ENCODE peak calls at places on chromosomes 1 and 21, in ten cellular contexts. Q is stomach, V is ovary, Z is uterus, N is A549, I is heart left ventricle, T is transverse colon, G is suprapubic skin, O is spleen, Y is IMR-90. F is an unnamed sample.

GRCh38 chr1:209038735-209039134 is 544.8 kb upstream of the CAMK1G start:
- DNase-seq in Q (no peak), V (no peak), Z (no peak), N (no peak), I (no peak), T (no peak), G (no peak), O (no peak), Y (no peak), F (no peak)

GRCh38 chr1:84286071-84286470 is 15.4 kb upstream of the SAMD13 start:
- DNase-seq in Q (no peak), V (no peak), Z (no peak), N (no peak), I (no peak), T (no peak), G (no peak), O (no peak), Y (peak), F (no peak)

GRCh38 chr21:15370576-15370975 is 305.8 kb upstream of the NRIP1 start:
- DNase-seq in Q (no peak), V (no peak), Z (no peak), N (no peak), I (no peak), T (no peak), G (no peak), O (no peak), Y (no peak), F (no peak)

GRCh38 chr1:145884675-145885074 is 991 bp downstream of the ANKRD35 start:
- DNase-seq in Q (no peak), V (no peak), Z (no peak), N (no peak), I (no peak), T (no peak), G (peak), O (no peak), Y (peak), F (no peak)

GRCh38 chr1:185045793-185046441 is 559 bp downstream of the RNF2 start:
- DNase-seq in Q (peak), V (peak), Z (peak), N (peak), I (peak), T (peak), G (no peak), O (no peak), Y (peak), F (peak)

GRCh38 chr1:162458206-162458605 is 39.4 kb upstream of the UHMK1 start:
- DNase-seq in Q (no peak), V (no peak), Z (no peak), N (no peak), I (no peak), T (no peak), G (no peak), O (no peak), Y (no peak), F (no peak)

GRCh38 chr1:223364685-223365382 is 858 bp upstream of the SUSD4 start:
- DNase-seq in Q (no peak), V (peak), Z (no peak), N (no peak), I (peak), T (no peak), G (no peak), O (no peak), Y (no peak), F (no peak)

GRCh38 chr21:35219291-35219690 is 170.2 kb upstream of the RUNX1 start:
- DNase-seq in Q (no peak), V (no peak), Z (no peak), N (no peak), I (no peak), T (no peak), G (no peak), O (no peak), Y (no peak), F (no peak)

GRCh38 chr1:58773406-58773840 is 10.4 kb downstream of the JUN start:
- DNase-seq in Q (peak), V (peak), Z (peak), N (no peak), I (peak), T (peak), G (no peak), O (peak), Y (peak), F (peak)

GRCh38 chr21:41958886-41959563 is 5.2 kb upstream of the C2CD2 start:
- DNase-seq in Q (no peak), V (no peak), Z (no peak), N (no peak), I (no peak), T (no peak), G (no peak), O (no peak), Y (no peak), F (no peak)

GRCh38 chr21:26587621-26588260 is 14.7 kb upstream of the CYYR1 start:
- DNase-seq in Q (no peak), V (no peak), Z (no peak), N (peak), I (no peak), T (no peak), G (no peak), O (no peak), Y (peak), F (no peak)
- H3K4me3 ChIP-seq in Q (no peak), V (peak), Z (no peak), N (no peak), I (peak), T (no peak), G (no peak), O (no peak), Y (no peak), F (no peak)

DNA sequence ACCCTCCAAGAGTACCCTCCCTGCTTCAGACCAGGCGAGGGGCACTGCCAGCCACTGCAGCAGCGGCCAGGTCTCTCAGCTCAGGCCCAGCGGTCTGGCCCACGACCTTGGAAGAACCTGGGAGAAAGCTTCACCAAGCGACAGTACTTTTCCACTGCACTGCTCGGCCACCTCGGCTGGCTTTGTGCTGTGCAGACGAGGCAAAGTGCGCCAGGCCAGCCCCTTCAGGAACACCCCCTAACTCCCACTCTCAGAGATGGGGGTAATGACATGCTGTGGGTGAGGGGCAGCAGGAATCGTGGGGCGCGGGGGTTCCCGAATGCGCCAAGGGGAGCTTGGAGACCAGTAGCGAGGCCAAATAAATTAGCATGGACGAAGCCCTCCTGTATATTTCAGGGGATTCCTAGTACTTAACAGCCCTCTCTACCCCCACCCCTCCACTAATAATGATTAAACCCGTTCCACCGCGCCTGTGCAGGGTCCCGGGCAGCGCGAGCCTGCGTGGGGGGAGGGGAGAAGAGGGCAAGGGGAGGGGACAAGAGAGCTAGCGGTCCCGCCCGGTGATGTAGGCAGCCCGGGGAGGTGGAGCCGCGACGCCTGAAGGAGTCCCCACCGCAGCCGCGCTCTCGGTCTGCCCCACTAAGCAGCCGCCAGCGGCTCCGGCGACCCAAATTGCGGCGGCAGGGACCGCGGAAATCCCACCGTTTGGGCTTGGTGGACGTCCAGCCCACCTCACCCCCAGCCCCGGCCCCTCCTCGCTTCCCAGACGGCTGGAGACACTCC is at the start of gene FAM43B:
- DNase-seq in Q (no peak), V (no peak), Z (peak), N (peak), I (peak), T (peak), G (peak), O (no peak), Y (no peak), F (peak)
- TF ChIP-seq POLR2A in Q (no peak), V (no peak), Z (no peak), N (peak), I (no peak), T (no peak), G (no peak), O (no peak), Y (no peak), F (no peak)

GRCh38 chr1:43047135-43047534 is 88.5 kb upstream of the SLC2A1 start:
- DNase-seq in Q (no peak), V (no peak), Z (no peak), N (no peak), I (no peak), T (no peak), G (no peak), O (no peak), Y (no peak), F (no peak)
- H3K27ac ChIP-seq in Q (no peak), V (no peak), Z (no peak), N (no peak), I (no peak), T (no peak), G (no peak), O (no peak), Y (no peak), F (no peak)

GRCh38 chr1:101379939-101380338 is 143.1 kb downstream of the S1PR1 start:
- DNase-seq in Q (no peak), V (no peak), Z (no peak), N (no peak), I (no peak), T (no peak), G (no peak), O (no peak), Y (no peak), F (no peak)

GRCh38 chr1:101379037-101379436 is 142.2 kb downstream of the S1PR1 start:
- DNase-seq in Q (no peak), V (no peak), Z (no peak), N (no peak), I (no peak), T (no peak), G (no peak), O (no peak), Y (no peak), F (no peak)

GRCh38 chr1:101376121-101377095 is 139.6 kb downstream of the S1PR1 start:
- DNase-seq in Q (no peak), V (no peak), Z (no peak), N (no peak), I (no peak), T (no peak), G (no peak), O (no peak), Y (no peak), F (no peak)

GRCh38 chr1:101377436-101377835 is 140.6 kb downstream of the S1PR1 start:
- DNase-seq in Q (no peak), V (no peak), Z (no peak), N (no peak), I (no peak), T (no peak), G (no peak), O (no peak), Y (no peak), F (no peak)

DNA sequence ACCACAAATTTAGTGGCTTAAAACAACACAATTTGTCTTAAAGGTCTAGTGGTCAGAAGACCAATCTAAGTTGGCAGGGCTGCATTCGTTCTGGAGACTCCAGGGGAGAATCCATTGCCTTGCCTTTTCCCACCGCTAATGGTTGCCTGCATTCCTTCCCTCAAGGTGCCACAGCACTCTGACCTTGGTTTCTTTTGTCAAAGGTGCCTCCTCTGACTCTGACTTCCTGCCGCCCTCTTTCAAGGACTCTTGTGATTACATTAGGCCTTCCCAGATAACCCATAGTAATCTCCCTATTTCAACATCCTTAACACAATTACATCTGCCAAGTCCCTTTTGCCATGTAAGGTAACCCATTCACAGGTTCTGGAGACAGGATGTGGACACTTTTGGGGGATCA is 145.3 kb downstream of the S1PR1 start:
- DNase-seq in Q (no peak), V (no peak), Z (no peak), N (no peak), I (no peak), T (no peak), G (no peak), O (no peak), Y (no peak), F (no peak)
- H3K4me3 ChIP-seq in Q (no peak), V (no peak), Z (no peak), N (no peak), I (no peak), T (no peak), G (no peak), O (no peak), Y (no peak), F (no peak)

DNA sequence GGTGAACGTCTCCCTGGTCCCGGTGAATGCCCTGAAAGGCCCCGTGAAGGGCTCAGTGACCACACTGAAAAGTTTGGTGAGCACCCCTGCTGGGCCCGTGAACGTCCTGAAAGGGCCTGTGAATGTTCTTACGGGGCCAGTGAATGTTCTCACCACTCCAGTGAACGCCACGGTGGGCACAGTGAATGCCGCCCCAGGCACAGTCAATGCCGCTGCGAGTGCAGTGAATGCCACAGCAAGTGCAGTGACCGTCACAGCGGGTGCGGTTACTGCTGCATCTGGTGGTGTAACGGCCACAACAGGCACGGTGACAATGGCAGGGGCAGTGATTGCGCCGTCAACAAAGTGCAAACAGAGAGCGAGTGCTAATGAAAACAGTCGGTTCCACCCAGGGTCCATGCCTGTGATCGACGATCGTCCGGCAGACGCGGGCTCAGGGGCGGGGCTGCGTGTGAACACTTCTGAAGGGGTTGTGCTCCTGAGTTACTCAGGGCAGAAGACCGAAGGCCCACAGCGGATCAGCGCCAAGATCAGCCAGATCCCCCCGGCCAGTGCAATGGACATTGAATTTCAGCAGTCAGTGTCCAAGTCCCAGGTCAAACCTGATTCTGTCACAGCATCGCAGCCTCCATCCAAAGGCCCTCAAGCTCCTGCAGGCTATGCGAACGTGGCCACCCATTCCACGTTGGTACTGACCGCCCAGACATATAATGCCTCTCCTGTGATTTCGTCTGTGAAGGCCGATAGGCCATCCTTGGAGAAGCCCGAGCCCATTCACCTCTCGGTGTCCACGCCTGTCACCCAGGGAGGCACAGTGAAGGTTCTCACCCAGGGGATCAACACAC is 41.5 kb downstream of the ZBTB17 start:
- DNase-seq in Q (peak), V (no peak), Z (no peak), N (no peak), I (no peak), T (no peak), G (no peak), O (no peak), Y (no peak), F (no peak)
- TF ChIP-seq POLR2A in Q (no peak), V (no peak), Z (no peak), N (no peak), I (no peak), T (no peak), G (no peak), O (no peak), Y (no peak), F (no peak)

DNA sequence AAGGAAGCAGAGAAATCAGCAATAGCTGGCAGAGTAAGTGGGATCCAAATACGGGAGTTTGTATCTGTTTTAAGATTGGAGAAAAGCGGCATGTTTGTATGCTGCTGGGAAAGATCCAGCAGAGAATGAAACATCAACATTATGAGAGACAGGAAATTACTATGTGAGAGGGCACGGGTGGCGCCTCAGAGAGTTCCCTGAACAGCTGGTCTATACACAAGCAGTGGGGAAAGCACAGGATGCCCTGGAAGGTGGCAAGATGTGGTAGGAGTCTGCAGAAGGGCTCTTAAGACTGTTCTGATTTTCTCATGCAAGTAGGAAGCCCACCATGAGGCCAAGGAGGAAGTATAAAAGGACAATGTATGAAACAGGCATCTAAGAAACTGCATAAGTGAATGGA is 130.4 kb downstream of the RERE start:
- DNase-seq in Q (peak), V (no peak), Z (no peak), N (no peak), I (no peak), T (peak), G (no peak), O (no peak), Y (peak), F (peak)
- H3K27ac ChIP-seq in Q (peak), V (no peak), Z (peak), N (no peak), I (peak), T (peak), G (no peak), O (peak), Y (no peak), F (no peak)

DNA sequence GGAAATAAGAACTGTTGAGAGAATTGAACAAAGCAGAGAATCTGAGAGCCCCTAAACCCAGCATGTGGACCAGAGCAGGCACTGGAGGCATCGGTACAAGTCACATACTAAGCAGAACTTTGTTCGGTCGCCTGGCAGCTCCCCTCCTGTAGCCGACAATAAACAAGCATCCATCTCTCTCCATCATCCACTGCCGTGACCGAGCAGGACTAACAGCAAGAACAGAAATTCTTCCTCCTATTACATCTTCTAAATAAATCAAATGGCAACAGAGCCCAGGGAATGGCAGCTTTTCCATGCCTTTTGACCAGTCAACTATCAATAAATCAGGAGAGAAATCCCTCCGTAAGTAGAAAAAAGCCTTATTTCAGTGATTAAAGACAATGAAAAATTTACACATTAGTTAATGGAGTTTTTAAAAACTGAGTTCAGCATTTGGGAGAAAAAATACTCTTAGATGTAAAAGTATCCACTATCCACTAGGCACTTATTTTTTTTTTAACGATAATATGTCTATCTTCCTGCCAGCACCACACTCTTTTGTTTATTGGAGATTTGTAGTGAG is 36.5 kb downstream of the PTPN14 start:
- DNase-seq in Q (no peak), V (no peak), Z (no peak), N (no peak), I (no peak), T (no peak), G (no peak), O (no peak), Y (no peak), F (no peak)
- H3K4me3 ChIP-seq in Q (no peak), V (no peak), Z (no peak), N (no peak), I (no peak), T (no peak), G (no peak), O (no peak), Y (no peak), F (no peak)

GRCh38 chr1:169367686-169368405 is at the start of the genes BLZF1 and NME7:
- DNase-seq in Q (peak), V (peak), Z (peak), N (peak), I (peak), T (peak), G (peak), O (peak), Y (peak), F (peak)
- TF ChIP-seq POLR2A in Q (no peak), V (peak), Z (no peak), N (peak), I (no peak), T (peak), G (no peak), O (no peak), Y (peak), F (peak)

DNA sequence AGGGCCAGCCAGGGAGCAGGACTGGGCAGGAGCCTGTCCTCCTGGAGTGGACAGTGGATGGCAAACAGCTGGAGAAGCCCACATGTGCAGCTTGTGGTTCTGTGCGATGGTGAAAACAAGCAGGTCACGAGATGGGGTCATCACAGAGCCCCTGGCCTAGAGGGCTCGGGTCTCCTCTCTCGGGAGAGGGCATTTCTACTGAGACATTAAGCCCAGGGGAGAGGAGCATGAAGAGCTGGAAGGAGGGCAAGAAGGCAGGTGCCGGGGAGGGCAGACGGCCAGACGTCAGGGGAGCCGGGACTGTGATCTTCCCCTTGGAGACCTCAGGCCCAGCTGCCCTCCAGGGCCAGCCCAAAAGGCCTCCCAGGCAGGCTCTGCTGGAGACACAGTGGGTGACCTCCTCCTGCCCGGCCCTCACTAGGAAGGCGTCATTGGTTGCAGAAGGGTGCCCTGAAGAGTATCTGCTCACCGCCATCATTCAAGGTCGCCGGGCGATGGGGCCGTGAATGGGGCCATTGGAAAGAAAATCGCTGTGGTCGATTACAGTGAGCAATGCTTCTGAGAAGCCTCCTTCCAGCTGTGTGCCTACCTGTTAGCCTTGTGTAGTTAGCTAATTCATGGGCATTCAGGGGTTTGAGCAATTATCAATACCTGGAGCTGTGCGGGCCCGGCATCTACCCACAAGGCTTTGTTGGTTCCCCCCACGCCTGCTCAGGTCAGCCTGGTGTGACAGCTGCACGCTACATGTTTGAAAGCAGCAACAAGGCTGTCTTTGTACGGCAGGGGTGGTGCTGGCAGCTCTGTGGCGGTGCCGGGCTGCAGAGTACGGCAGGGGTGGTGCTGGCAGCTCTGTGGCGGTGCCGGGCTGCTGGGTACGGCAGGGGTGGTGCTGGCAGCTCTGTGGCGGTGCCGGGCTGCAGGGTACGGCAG is 72.3 kb upstream of the ACTRT2 start:
- DNase-seq in Q (no peak), V (no peak), Z (no peak), N (no peak), I (no peak), T (no peak), G (no peak), O (peak), Y (no peak), F (no peak)
- H3K27ac ChIP-seq in Q (no peak), V (no peak), Z (no peak), N (no peak), I (no peak), T (no peak), G (no peak), O (no peak), Y (no peak), F (no peak)

F was measured in body of pancreas.